ENCODE peak calls at places on chromosomes 2 and 18, in ten cellular contexts. One of them, this sample, is unnamed.
A peak's percentile ranks its signal among the peaks of the same experiment; 100 is the strongest.

GRCh38 chr18:2002604-2003003 is 568.7 kb downstream of the METTL4 start:
- DNase-seq in mesothelial cell of epicardium: no peak
- DNase-seq in NCI-H2081: no peak
- DNase-seq in NCI-H1694: no peak
- DNase-seq in RWPE2: no peak
- DNase-seq in ELR: no peak
- DNase-seq in NCI-H510A: no peak
- DNase-seq in GDM1: no peak
- DNase-seq in HT-29: no peak
- DNase-seq in GM10248: no peak
- DNase-seq in this sample: no peak

GRCh38 chr2:10226032-10226724 is 76.5 kb upstream of the HPCAL1 start:
- DNase-seq in NCI-H1694: no peak
- DNase-seq in HT-29: no peak
- DNase-seq in GDM1: no peak
- DNase-seq in ELR: no peak
- DNase-seq in GM10248: no peak
- DNase-seq in mesothelial cell of epicardium: no peak
- DNase-seq in RWPE2: no peak
- DNase-seq in NCI-H2081: no peak
- DNase-seq in NCI-H510A: no peak
- DNase-seq in this sample: no peak

GRCh38 chr2:121530210-121530562 is 494 bp upstream of the RNU4ATAC start:
- DNase-seq in ELR: peak; percentile 86
- DNase-seq in mesothelial cell of epicardium: peak; percentile 76
- DNase-seq in HT-29: peak; percentile 89
- DNase-seq in NCI-H2081: peak; percentile 64
- DNase-seq in GDM1: peak; percentile 57
- DNase-seq in RWPE2: peak; percentile 84
- DNase-seq in NCI-H1694: no peak
- DNase-seq in GM10248: peak; percentile 78
- DNase-seq in NCI-H510A: peak; percentile 66
- DNase-seq in this sample: peak; percentile 83

GRCh38 chr18:13300029-13300428 is 81.5 kb downstream of the LDLRAD4 start:
- DNase-seq in ELR: no peak
- DNase-seq in NCI-H2081: no peak
- DNase-seq in GDM1: no peak
- DNase-seq in NCI-H510A: no peak
- DNase-seq in mesothelial cell of epicardium: no peak
- DNase-seq in RWPE2: no peak
- DNase-seq in HT-29: no peak
- DNase-seq in NCI-H1694: peak; percentile 48
- DNase-seq in GM10248: no peak
- DNase-seq in this sample: no peak

GRCh38 chr2:174778479-174778962 is 14.2 kb upstream of the CHRNA1 start:
- DNase-seq in NCI-H1694: no peak
- DNase-seq in ELR: peak; percentile 90
- DNase-seq in NCI-H510A: no peak
- DNase-seq in NCI-H2081: no peak
- DNase-seq in HT-29: peak; percentile 39
- DNase-seq in mesothelial cell of epicardium: no peak
- DNase-seq in GDM1: no peak
- DNase-seq in RWPE2: no peak
- DNase-seq in GM10248: peak; percentile 56
- DNase-seq in this sample: peak; percentile 71

GRCh38 chr2:40658917-40659316 is 207.0 kb upstream of the SLC8A1 start:
- DNase-seq in NCI-H510A: no peak
- DNase-seq in NCI-H1694: no peak
- DNase-seq in mesothelial cell of epicardium: peak; percentile 40
- DNase-seq in HT-29: peak; percentile 16
- DNase-seq in NCI-H2081: no peak
- DNase-seq in GM10248: no peak
- DNase-seq in ELR: peak; percentile 42
- DNase-seq in GDM1: no peak
- DNase-seq in RWPE2: no peak
- DNase-seq in this sample: peak; percentile 4

GRCh38 chr2:64312622-64312948 is 141.4 kb upstream of the LGALSL start:
- DNase-seq in mesothelial cell of epicardium: no peak
- DNase-seq in GDM1: no peak
- DNase-seq in GM10248: no peak
- DNase-seq in RWPE2: no peak
- DNase-seq in NCI-H510A: no peak
- DNase-seq in NCI-H2081: no peak
- DNase-seq in NCI-H1694: no peak
- DNase-seq in HT-29: no peak
- DNase-seq in ELR: no peak
- DNase-seq in this sample: no peak

GRCh38 chr2:118865106-118865505 is 17.7 kb upstream of the EN1 start:
- DNase-seq in GDM1: peak; percentile 23
- DNase-seq in GM10248: peak; percentile 56
- DNase-seq in NCI-H1694: peak; percentile 80
- DNase-seq in NCI-H510A: no peak
- DNase-seq in HT-29: peak; percentile 61
- DNase-seq in NCI-H2081: peak; percentile 5
- DNase-seq in RWPE2: no peak
- DNase-seq in mesothelial cell of epicardium: peak; percentile 55
- DNase-seq in ELR: peak; percentile 61
- DNase-seq in this sample: peak; percentile 67

GRCh38 chr2:121004950-121005349 is 269.3 kb downstream of the GLI2 start:
- DNase-seq in RWPE2: no peak
- DNase-seq in NCI-H1694: no peak
- DNase-seq in GM10248: no peak
- DNase-seq in HT-29: no peak
- DNase-seq in NCI-H2081: no peak
- DNase-seq in GDM1: no peak
- DNase-seq in ELR: no peak
- DNase-seq in mesothelial cell of epicardium: no peak
- DNase-seq in NCI-H510A: no peak
- DNase-seq in this sample: no peak

GRCh38 chr2:73418343-73418742 is 32.7 kb downstream of the ALMS1 start:
- DNase-seq in ELR: no peak
- DNase-seq in HT-29: no peak
- DNase-seq in NCI-H2081: no peak
- DNase-seq in mesothelial cell of epicardium: peak; percentile 40
- DNase-seq in RWPE2: no peak
- DNase-seq in NCI-H510A: no peak
- DNase-seq in NCI-H1694: no peak
- DNase-seq in GDM1: no peak
- DNase-seq in GM10248: no peak
- DNase-seq in this sample: no peak

GRCh38 chr2:162261032-162261945 is 18.0 kb upstream of the FAP start:
- DNase-seq in HT-29: peak; percentile 29
- DNase-seq in NCI-H510A: no peak
- DNase-seq in GM10248: peak; percentile 9
- DNase-seq in ELR: peak; percentile 72
- DNase-seq in NCI-H2081: no peak
- DNase-seq in mesothelial cell of epicardium: no peak
- DNase-seq in GDM1: peak; percentile 38
- DNase-seq in RWPE2: no peak
- DNase-seq in NCI-H1694: no peak
- DNase-seq in this sample: no peak

GRCh38 chr2:94997981-94998920 is 27.3 kb upstream of the MAL start:
- DNase-seq in NCI-H510A: no peak
- DNase-seq in ELR: no peak
- DNase-seq in GDM1: no peak
- DNase-seq in NCI-H2081: no peak
- DNase-seq in RWPE2: no peak
- DNase-seq in HT-29: peak; percentile 7
- DNase-seq in NCI-H1694: no peak
- DNase-seq in mesothelial cell of epicardium: no peak
- DNase-seq in GM10248: no peak
- DNase-seq in this sample: no peak

GRCh38 chr2:86337235-86338099 is at the start of gene REEP1:
- DNase-seq in NCI-H2081: peak; percentile 43
- DNase-seq in GDM1: no peak
- DNase-seq in RWPE2: no peak
- DNase-seq in NCI-H1694: no peak
- DNase-seq in ELR: peak; percentile 33
- DNase-seq in GM10248: peak; percentile 34
- DNase-seq in HT-29: no peak
- DNase-seq in mesothelial cell of epicardium: peak; percentile 65
- DNase-seq in NCI-H510A: peak; percentile 3
- DNase-seq in this sample: peak; percentile 63

GRCh38 chr2:10009811-10010781 is 33.3 kb upstream of the KLF11 start:
- DNase-seq in ELR: peak; percentile 38
- DNase-seq in GM10248: no peak
- DNase-seq in NCI-H510A: no peak
- DNase-seq in RWPE2: no peak
- DNase-seq in HT-29: no peak
- DNase-seq in GDM1: no peak
- DNase-seq in mesothelial cell of epicardium: no peak
- DNase-seq in NCI-H1694: no peak
- DNase-seq in NCI-H2081: no peak
- DNase-seq in this sample: no peak

GRCh38 chr2:142131016-142131714 is at the start of gene LRP1B:
- DNase-seq in RWPE2: no peak
- DNase-seq in GM10248: peak; percentile 21
- DNase-seq in NCI-H1694: peak; percentile 27
- DNase-seq in HT-29: no peak
- DNase-seq in NCI-H2081: no peak
- DNase-seq in GDM1: no peak
- DNase-seq in mesothelial cell of epicardium: peak; percentile 44
- DNase-seq in NCI-H510A: peak; percentile 2
- DNase-seq in ELR: peak; percentile 60
- DNase-seq in this sample: peak; percentile 27

GRCh38 chr2:121036226-121036692 is 248.7 kb downstream of the TFCP2L1 start:
- DNase-seq in GDM1: no peak
- DNase-seq in NCI-H510A: peak; percentile 91
- DNase-seq in HT-29: no peak
- DNase-seq in NCI-H2081: peak; percentile 85
- DNase-seq in NCI-H1694: no peak
- DNase-seq in ELR: no peak
- DNase-seq in GM10248: no peak
- DNase-seq in mesothelial cell of epicardium: no peak
- DNase-seq in RWPE2: no peak
- DNase-seq in this sample: no peak

GRCh38 chr18:22169011-22169888 is at the start of gene GATA6:
- DNase-seq in mesothelial cell of epicardium: peak; percentile 84
- DNase-seq in RWPE2: peak; percentile 79
- DNase-seq in HT-29: peak; percentile 91
- DNase-seq in GDM1: no peak
- DNase-seq in ELR: peak; percentile 77
- DNase-seq in GM10248: peak; percentile 65
- DNase-seq in NCI-H2081: peak; percentile 72
- DNase-seq in NCI-H510A: no peak
- DNase-seq in NCI-H1694: peak; percentile 77
- DNase-seq in this sample: peak; percentile 76

GRCh38 chr2:237451582-237452469 is 35.2 kb upstream of the MLPH start:
- DNase-seq in GM10248: no peak
- DNase-seq in NCI-H2081: no peak
- DNase-seq in HT-29: no peak
- DNase-seq in NCI-H1694: no peak
- DNase-seq in RWPE2: no peak
- DNase-seq in mesothelial cell of epicardium: no peak
- DNase-seq in NCI-H510A: no peak
- DNase-seq in ELR: peak; percentile 59
- DNase-seq in GDM1: no peak
- DNase-seq in this sample: no peak

GRCh38 chr2:173184031-173185004 is 108.7 kb downstream of the MAP3K20 start:
- DNase-seq in ELR: peak; percentile 99
- DNase-seq in HT-29: no peak
- DNase-seq in mesothelial cell of epicardium: no peak
- DNase-seq in RWPE2: peak; percentile 77
- DNase-seq in NCI-H1694: no peak
- DNase-seq in GDM1: no peak
- DNase-seq in NCI-H2081: no peak
- DNase-seq in GM10248: no peak
- DNase-seq in NCI-H510A: no peak
- DNase-seq in this sample: no peak

GRCh38 chr2:182077023-182077422 is 91.4 kb downstream of the PPP1R1C start:
- DNase-seq in ELR: no peak
- DNase-seq in RWPE2: no peak
- DNase-seq in GDM1: no peak
- DNase-seq in HT-29: no peak
- DNase-seq in mesothelial cell of epicardium: no peak
- DNase-seq in GM10248: no peak
- DNase-seq in NCI-H1694: no peak
- DNase-seq in NCI-H2081: no peak
- DNase-seq in NCI-H510A: no peak
- DNase-seq in this sample: no peak

GRCh38 chr2:164014068-164014577 is 278.3 kb upstream of the FIGN start:
- DNase-seq in mesothelial cell of epicardium: no peak
- DNase-seq in NCI-H1694: no peak
- DNase-seq in NCI-H2081: peak; percentile 31
- DNase-seq in HT-29: no peak
- DNase-seq in GM10248: no peak
- DNase-seq in NCI-H510A: no peak
- DNase-seq in GDM1: no peak
- DNase-seq in ELR: no peak
- DNase-seq in RWPE2: no peak
- DNase-seq in this sample: no peak

GRCh38 chr2:238187618-238188548 is 15.6 kb downstream of the ILKAP start:
- DNase-seq in mesothelial cell of epicardium: no peak
- DNase-seq in GDM1: no peak
- DNase-seq in NCI-H510A: no peak
- DNase-seq in HT-29: no peak
- DNase-seq in NCI-H1694: no peak
- DNase-seq in ELR: no peak
- DNase-seq in RWPE2: no peak
- DNase-seq in GM10248: no peak
- DNase-seq in NCI-H2081: no peak
- DNase-seq in this sample: no peak

GRCh38 chr2:72031346-72032115 is 116.1 kb downstream of the CYP26B1 start:
- DNase-seq in mesothelial cell of epicardium: peak; percentile 30
- DNase-seq in HT-29: no peak
- DNase-seq in NCI-H510A: no peak
- DNase-seq in GDM1: no peak
- DNase-seq in ELR: no peak
- DNase-seq in RWPE2: peak; percentile 30
- DNase-seq in NCI-H2081: no peak
- DNase-seq in NCI-H1694: no peak
- DNase-seq in GM10248: no peak
- DNase-seq in this sample: peak; percentile 5

GRCh38 chr18:33820517-33821368 is 242.7 kb downstream of the ASXL3 start:
- DNase-seq in mesothelial cell of epicardium: peak; percentile 61
- DNase-seq in RWPE2: no peak
- DNase-seq in NCI-H1694: no peak
- DNase-seq in GDM1: no peak
- DNase-seq in ELR: no peak
- DNase-seq in NCI-H2081: no peak
- DNase-seq in GM10248: no peak
- DNase-seq in NCI-H510A: no peak
- DNase-seq in HT-29: no peak
- DNase-seq in this sample: no peak

GRCh38 chr2:96537066-96537733 is 648 bp downstream of the ARID5A start:
- DNase-seq in GM10248: peak; percentile 78
- DNase-seq in NCI-H2081: peak; percentile 14
- DNase-seq in HT-29: peak; percentile 29
- DNase-seq in mesothelial cell of epicardium: peak; percentile 62
- DNase-seq in RWPE2: no peak
- DNase-seq in GDM1: peak; percentile 93
- DNase-seq in NCI-H510A: no peak
- DNase-seq in NCI-H1694: no peak
- DNase-seq in ELR: peak; percentile 79
- DNase-seq in this sample: peak; percentile 84

This sample was measured in GM13976.